ENCODE peak calls at places on chromosomes 3 and 15, in seven cellular contexts. P is neural crest cell, X is T-helper 9 cell, E is T-helper 22 cell, A is neural progenitor cell, J is NCI-H774, F is MV-4-11. C is an unnamed sample.

GRCh38 chr3:152375546-152375945 is 106.8 kb downstream of the MBNL1 start:
- DNase-seq in P (no peak), X (no peak), E (no peak), A (no peak), J (no peak), F (no peak), C (no peak)

GRCh38 chr15:89556413-89557262 is 18.6 kb upstream of the TICRR start:
- DNase-seq in P (peak), X (peak), E (no peak), A (peak), J (peak), F (peak), C (peak)

GRCh38 chr3:15794842-15795562 is 2.8 kb downstream of the ANKRD28 start:
- DNase-seq in P (no peak), X (no peak), E (no peak), A (no peak), J (no peak), F (peak), C (no peak)

GRCh38 chr3:183825380-183826161 is at the start of gene MAP6D1:
- DNase-seq in P (peak), X (no peak), E (peak), A (peak), J (peak), F (peak), C (peak)

GRCh38 chr15:62362608-62363007 is 197.5 kb upstream of the C2CD4B start:
- DNase-seq in P (no peak), X (no peak), E (no peak), A (no peak), J (no peak), F (peak), C (no peak)

GRCh38 chr3:14277557-14277956 is 98.9 kb downstream of the LSM3 start:
- DNase-seq in P (no peak), X (no peak), E (no peak), A (no peak), J (no peak), F (peak), C (no peak)

GRCh38 chr3:131020122-131020693 is 6.4 kb downstream of the ASTE1 start:
- DNase-seq in P (no peak), X (no peak), E (no peak), A (peak), J (no peak), F (peak), C (no peak)

GRCh38 chr15:65796610-65797012 is 4.5 kb upstream of the DENND4A start:
- DNase-seq in P (no peak), X (no peak), E (no peak), A (no peak), J (no peak), F (peak), C (no peak)

GRCh38 chr3:119245778-119246177 is 5.1 kb upstream of the B4GALT4 start:
- DNase-seq in P (no peak), X (no peak), E (no peak), A (no peak), J (no peak), F (peak), C (no peak)

GRCh38 chr3:127373701-127374625 is 86.1 kb upstream of the PRR20G start:
- DNase-seq in P (peak), X (no peak), E (no peak), A (peak), J (no peak), F (no peak), C (no peak)

GRCh38 chr3:188064831-188065493 is 89.0 kb upstream of the LPP start:
- DNase-seq in P (no peak), X (no peak), E (no peak), A (no peak), J (no peak), F (no peak), C (no peak)

GRCh38 chr3:152318512-152318911 is 49.8 kb downstream of the MBNL1 start:
- DNase-seq in P (no peak), X (no peak), E (no peak), A (no peak), J (no peak), F (no peak), C (no peak)

GRCh38 chr3:23640472-23641146 is 165.1 kb upstream of the UBE2E1 start:
- DNase-seq in P (no peak), X (no peak), E (no peak), A (no peak), J (no peak), F (peak), C (no peak)

GRCh38 chr3:112813723-112814171 is 32.9 kb downstream of the CD200R1L start:
- DNase-seq in P (no peak), X (no peak), E (no peak), A (no peak), J (no peak), F (peak), C (no peak)

GRCh38 chr15:41969851-41970431 is 2.4 kb downstream of the EHD4 start:
- DNase-seq in P (no peak), X (peak), E (peak), A (no peak), J (no peak), F (no peak), C (no peak)

GRCh38 chr3:71859128-71859519 is 74.2 kb upstream of the PROK2 start:
- DNase-seq in P (no peak), X (no peak), E (no peak), A (peak), J (peak), F (peak), C (peak)

GRCh38 chr3:89964347-89964746 is 856.9 kb downstream of the EPHA3 start:
- DNase-seq in P (no peak), X (no peak), E (no peak), A (no peak), J (no peak), F (no peak), C (no peak)

GRCh38 chr3:14418259-14418658 is 15.9 kb downstream of the SLC6A6 start:
- DNase-seq in P (no peak), X (no peak), E (no peak), A (no peak), J (no peak), F (no peak), C (no peak)

GRCh38 chr15:26098801-26099200 is 235.7 kb upstream of the ATP10A start:
- DNase-seq in P (no peak), X (no peak), E (no peak), A (no peak), J (no peak), F (peak), C (no peak)

GRCh38 chr3:139770577-139770976 is 92.8 kb upstream of the NMNAT3 start:
- DNase-seq in P (no peak), X (no peak), E (no peak), A (no peak), J (no peak), F (peak), C (no peak)

GRCh38 chr3:29955413-29955812 is 651.0 kb upstream of the TGFBR2 start:
- DNase-seq in P (no peak), X (no peak), E (no peak), A (no peak), J (no peak), F (no peak), C (no peak)

GRCh38 chr3:128366136-128366535 is 100.6 kb downstream of the DNAJB8 start:
- DNase-seq in P (no peak), X (no peak), E (no peak), A (no peak), J (no peak), F (no peak), C (no peak)

GRCh38 chr3:59540696-59541095 is 490.9 kb upstream of the CFAP20DC start:
- DNase-seq in P (no peak), X (no peak), E (no peak), A (no peak), J (no peak), F (no peak), C (no peak)

GRCh38 chr15:80773122-80773551 is 6.0 kb upstream of the CEMIP start:
- DNase-seq in P (no peak), X (no peak), E (no peak), A (no peak), J (no peak), F (no peak), C (peak)

GRCh38 chr3:115194461-115194860 is 47.4 kb upstream of the ZBTB20 start:
- DNase-seq in P (no peak), X (no peak), E (no peak), A (no peak), J (no peak), F (no peak), C (no peak)

GRCh38 chr15:92184142-92184541 is 209.5 kb upstream of the ST8SIA2 start:
- DNase-seq in P (no peak), X (no peak), E (no peak), A (no peak), J (no peak), F (no peak), C (no peak)

GRCh38 chr3:106176734-106177133 is 307.9 kb upstream of the CBLB start:
- DNase-seq in P (no peak), X (no peak), E (peak), A (no peak), J (no peak), F (peak), C (no peak)

GRCh38 chr3:196327405-196327804 is 9.4 kb upstream of the DYNLT2B start:
- DNase-seq in P (no peak), X (no peak), E (no peak), A (no peak), J (no peak), F (no peak), C (no peak)

GRCh38 chr3:64560802-64561502 is 126.8 kb downstream of the ADAMTS9 start:
- DNase-seq in P (no peak), X (no peak), E (no peak), A (no peak), J (no peak), F (no peak), C (no peak)

GRCh38 chr3:197456271-197457091 is 99.3 kb downstream of the BDH1 start:
- DNase-seq in P (peak), X (peak), E (no peak), A (peak), J (no peak), F (no peak), C (no peak)

GRCh38 chr3:35640736-35641135 is 1.4 kb downstream of the ARPP21 start:
- DNase-seq in P (no peak), X (no peak), E (no peak), A (no peak), J (no peak), F (no peak), C (no peak)

GRCh38 chr3:81249540-81250029 is 511.9 kb downstream of the GBE1 start:
- DNase-seq in P (no peak), X (no peak), E (no peak), A (no peak), J (peak), F (no peak), C (peak)

GRCh38 chr15:41001524-41001923 is 48.3 kb downstream of the CHAC1 start:
- DNase-seq in P (no peak), X (no peak), E (no peak), A (no peak), J (no peak), F (no peak), C (no peak)

GRCh38 chr3:103685940-103686339 is 1251.1 kb downstream of the ZPLD1 start:
- DNase-seq in P (no peak), X (no peak), E (no peak), A (no peak), J (no peak), F (no peak), C (no peak)

GRCh38 chr15:99466701-99467337 is 99.0 kb upstream of the MEF2A start:
- DNase-seq in P (no peak), X (no peak), E (no peak), A (no peak), J (no peak), F (peak), C (no peak)